ENCODE peak calls at places on chromosomes 13 and 19, in ten cellular contexts. A, K, W, H, L, D, G, J, P and C are unnamed samples.

GRCh38 chr19:49133621-49134454 is 14.5 kb downstream of the PPFIA3 start:
- DNase-seq in A (peak), K (peak), W (no peak), H (no peak), L (peak), D (peak), G (peak), J (no peak), P (no peak), C (no peak)

GRCh38 chr19:11662278-11662677 is 65.0 kb downstream of the ZNF627 start:
- DNase-seq in A (no peak), K (no peak), W (no peak), H (no peak), L (no peak), D (no peak), G (no peak), J (no peak), P (no peak), C (no peak)

GRCh38 chr13:19634129-19634740 is 776 bp downstream of the MPHOSPH8 start:
- DNase-seq in A (peak), K (peak), W (no peak), H (no peak), L (peak), D (peak), G (no peak), J (peak), P (no peak), C (peak)

GRCh38 chr19:12834418-12834943 is at the start of gene RTBDN:
- DNase-seq in A (no peak), K (no peak), W (no peak), H (no peak), L (no peak), D (no peak), G (no peak), J (no peak), P (no peak), C (no peak)

GRCh38 chr13:62643007-62643483 is 1227.4 kb upstream of the PCDH20 start:
- DNase-seq in A (peak), K (peak), W (peak), H (no peak), L (no peak), D (no peak), G (no peak), J (no peak), P (no peak), C (peak)

GRCh38 chr13:54185785-54186184 is 1157.2 kb downstream of the OLFM4 start:
- DNase-seq in A (no peak), K (no peak), W (no peak), H (no peak), L (no peak), D (no peak), G (no peak), J (no peak), P (no peak), C (no peak)

GRCh38 chr19:10852098-10852800 is 4.0 kb downstream of the C19orf38 start:
- DNase-seq in A (peak), K (peak), W (no peak), H (no peak), L (no peak), D (peak), G (no peak), J (no peak), P (no peak), C (peak)

GRCh38 chr13:52599853-52600603 is 42.2 kb upstream of the HNRNPA1L2 start:
- DNase-seq in A (peak), K (no peak), W (peak), H (peak), L (peak), D (peak), G (peak), J (no peak), P (no peak), C (no peak)

GRCh38 chr13:93079294-93079693 is 147.3 kb upstream of the GPC6 start:
- DNase-seq in A (peak), K (peak), W (no peak), H (peak), L (no peak), D (peak), G (no peak), J (no peak), P (no peak), C (peak)

GRCh38 chr19:13646758-13647157 is 117.6 kb upstream of the MRI1 start:
- DNase-seq in A (no peak), K (no peak), W (no peak), H (no peak), L (no peak), D (no peak), G (no peak), J (no peak), P (no peak), C (no peak)

GRCh38 chr13:47256618-47257017 is 359.8 kb upstream of the HTR2A start:
- DNase-seq in A (peak), K (peak), W (no peak), H (no peak), L (no peak), D (peak), G (no peak), J (no peak), P (no peak), C (peak)

GRCh38 chr13:71879129-71879535 is 12.1 kb upstream of the DACH1 start:
- DNase-seq in A (peak), K (peak), W (peak), H (peak), L (no peak), D (peak), G (no peak), J (no peak), P (no peak), C (peak)

GRCh38 chr13:91314888-91315287 is 32.6 kb upstream of the MIR17HG start:
- DNase-seq in A (no peak), K (no peak), W (no peak), H (no peak), L (no peak), D (no peak), G (no peak), J (no peak), P (no peak), C (no peak)

GRCh38 chr13:37869756-37870488 is at the start of gene TRPC4:
- DNase-seq in A (peak), K (peak), W (no peak), H (peak), L (peak), D (peak), G (peak), J (no peak), P (no peak), C (peak)

GRCh38 chr19:13634658-13635057 is 128.4 kb upstream of the CACNA1A start:
- DNase-seq in A (no peak), K (no peak), W (no peak), H (no peak), L (no peak), D (no peak), G (no peak), J (no peak), P (no peak), C (no peak)

GRCh38 chr13:107208889-107209288 is 641.0 kb upstream of the ARGLU1 start:
- DNase-seq in A (no peak), K (no peak), W (no peak), H (no peak), L (no peak), D (no peak), G (no peak), J (no peak), P (no peak), C (no peak)

GRCh38 chr13:67619346-67619745 is 389.2 kb upstream of the PCDH9 start:
- DNase-seq in A (peak), K (peak), W (no peak), H (no peak), L (no peak), D (no peak), G (no peak), J (no peak), P (no peak), C (peak)

GRCh38 chr19:29785955-29786589 is 25.7 kb upstream of the CCNE1 start:
- DNase-seq in A (no peak), K (no peak), W (peak), H (no peak), L (no peak), D (no peak), G (no peak), J (no peak), P (no peak), C (no peak)

GRCh38 chr19:19668230-19669012 is at the start of gene ZNF101:
- DNase-seq in A (peak), K (peak), W (peak), H (peak), L (peak), D (peak), G (peak), J (peak), P (peak), C (peak)

GRCh38 chr19:14091086-14091884 is 734 bp upstream of the SAMD1 start:
- DNase-seq in A (peak), K (peak), W (peak), H (peak), L (peak), D (peak), G (no peak), J (peak), P (no peak), C (peak)

GRCh38 chr13:55497486-55497885 is 1643.2 kb upstream of the PRR20A start:
- DNase-seq in A (no peak), K (no peak), W (no peak), H (no peak), L (no peak), D (no peak), G (no peak), J (no peak), P (no peak), C (no peak)

GRCh38 chr13:79457948-79458347 is 23.0 kb upstream of the NDFIP2 start:
- DNase-seq in A (peak), K (peak), W (no peak), H (no peak), L (no peak), D (peak), G (no peak), J (no peak), P (no peak), C (peak)

GRCh38 chr13:108595416-108596257 is 33.8 kb upstream of the MYO16 start:
- DNase-seq in A (peak), K (no peak), W (peak), H (no peak), L (no peak), D (no peak), G (no peak), J (no peak), P (no peak), C (no peak)

GRCh38 chr13:40187324-40187795 is 479.1 kb downstream of the FOXO1 start:
- DNase-seq in A (no peak), K (no peak), W (no peak), H (no peak), L (no peak), D (no peak), G (no peak), J (no peak), P (no peak), C (no peak)

GRCh38 chr19:45782162-45782623 is at the start of gene DMPK:
- DNase-seq in A (no peak), K (no peak), W (no peak), H (no peak), L (no peak), D (peak), G (peak), J (no peak), P (no peak), C (peak)
- H3K4me3 ChIP-seq in A (peak), K (peak), W (no peak), H (no peak), L (peak), D (peak), G (peak), J (peak), P (peak), C (peak)

DNA sequence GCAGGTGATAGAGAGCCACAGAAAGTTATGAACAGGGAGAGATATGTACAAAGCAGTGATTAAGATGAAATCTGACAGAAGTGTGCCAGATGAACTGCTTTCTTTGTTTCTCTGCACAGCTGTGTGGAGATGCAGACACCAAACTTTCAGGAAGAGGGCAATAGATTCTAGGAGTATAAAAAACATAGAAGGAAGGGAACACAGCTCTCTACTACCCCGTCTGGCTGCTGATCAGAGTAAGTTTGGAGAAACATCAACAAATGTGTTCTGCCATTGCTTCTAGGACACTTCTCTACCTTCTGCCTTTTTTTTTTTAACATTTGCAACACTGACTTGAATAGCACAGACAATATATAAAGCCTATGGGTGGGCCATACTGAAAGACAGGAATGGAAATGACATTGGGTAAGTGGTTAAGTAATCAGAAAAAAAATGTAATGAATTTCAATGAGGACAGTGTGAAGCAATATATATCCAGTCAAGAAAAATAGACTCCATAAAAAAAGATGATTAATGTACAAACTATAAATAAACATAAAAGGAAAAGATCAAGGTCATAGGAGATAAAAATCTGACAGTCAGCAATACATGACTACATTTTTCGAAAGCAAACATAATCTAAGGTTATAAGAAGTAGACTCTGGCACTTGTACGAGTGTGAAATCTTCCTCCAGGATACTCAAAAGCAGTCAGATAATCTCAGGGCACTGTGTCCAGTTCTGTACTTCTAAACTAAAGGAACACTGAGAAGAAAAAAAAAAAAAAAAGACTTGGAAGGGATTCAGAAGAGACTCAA is 21.4 kb downstream of the NUFIP1 start:
- DNase-seq in A (peak), K (peak), W (no peak), H (no peak), L (no peak), D (peak), G (no peak), J (no peak), P (no peak), C (no peak)
- TF ChIP-seq CTCF in A (peak), K (peak), W (no peak), H (no peak), L (no peak), D (peak), G (no peak), J (no peak), P (peak), C (peak)

GRCh38 chr19:38898788-38899446 is 501 bp downstream of the SIRT2 start:
- DNase-seq in A (peak), K (peak), W (peak), H (no peak), L (no peak), D (peak), G (no peak), J (peak), P (no peak), C (peak)
- H3K4me3 ChIP-seq in A (peak), K (peak), W (peak), H (peak), L (peak), D (peak), G (peak), J (peak), P (peak), C (peak)

DNA sequence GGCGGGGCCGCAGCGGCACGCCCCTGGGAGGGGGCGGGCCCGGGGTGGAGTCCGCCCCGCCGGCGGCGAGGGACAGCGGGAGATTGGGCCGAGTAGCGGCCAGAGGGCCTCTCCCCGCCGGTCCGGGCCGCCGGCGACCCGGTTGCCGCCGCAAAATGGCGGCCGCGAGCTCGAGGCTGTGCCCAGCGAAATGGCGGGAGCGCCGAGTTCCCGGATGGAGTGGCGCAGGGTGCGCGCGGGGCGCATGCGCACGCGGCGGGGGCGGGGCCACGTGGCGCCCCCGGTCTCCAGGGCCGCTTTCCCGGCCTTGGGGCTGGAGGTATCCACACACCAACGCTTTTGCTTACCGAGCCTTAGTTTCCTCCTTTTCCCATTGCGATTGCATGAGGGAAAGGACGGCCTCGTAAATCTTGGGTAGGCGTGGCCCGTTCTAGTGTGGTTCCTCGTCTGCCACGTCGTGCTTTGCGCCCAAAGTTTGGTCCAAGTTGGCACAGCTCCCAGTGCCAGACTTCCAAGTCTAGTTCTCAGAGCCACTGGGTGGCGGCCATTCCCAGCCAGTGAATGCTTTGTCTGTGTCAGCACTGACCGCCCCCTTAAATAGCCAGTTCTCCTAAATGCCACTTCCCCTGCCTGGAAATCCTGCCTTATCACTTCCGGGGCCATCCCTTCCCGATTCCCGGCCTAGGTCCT is 491 bp downstream of the CIRBP start:
- DNase-seq in A (peak), K (peak), W (peak), H (peak), L (peak), D (peak), G (peak), J (peak), P (no peak), C (peak)
- TF ChIP-seq CTCF in A (peak), K (peak), W (no peak), H (peak), L (no peak), D (no peak), G (no peak), J (peak), P (no peak), C (no peak)

GRCh38 chr19:28633223-28634030 is 579.5 kb downstream of the UQCRFS1 start:
- DNase-seq in A (peak), K (peak), W (peak), H (peak), L (peak), D (peak), G (peak), J (no peak), P (no peak), C (peak)

GRCh38 chr19:28632357-28633076 is 580.4 kb downstream of the UQCRFS1 start:
- DNase-seq in A (no peak), K (no peak), W (peak), H (no peak), L (no peak), D (no peak), G (no peak), J (no peak), P (no peak), C (no peak)

GRCh38 chr19:28631931-28632330 is 581.0 kb downstream of the UQCRFS1 start:
- DNase-seq in A (no peak), K (no peak), W (no peak), H (no peak), L (no peak), D (no peak), G (no peak), J (no peak), P (no peak), C (no peak)

GRCh38 chr19:28627669-28628068 is 585.3 kb downstream of the UQCRFS1 start:
- DNase-seq in A (no peak), K (no peak), W (no peak), H (no peak), L (no peak), D (no peak), G (no peak), J (no peak), P (no peak), C (no peak)
- H3K4me3 ChIP-seq in A (no peak), K (no peak), W (no peak), H (no peak), L (no peak), D (no peak), G (no peak), J (no peak), P (no peak), C (no peak)

GRCh38 chr19:7076151-7076550 is 6.6 kb downstream of the ZNF557 start:
- DNase-seq in A (no peak), K (no peak), W (no peak), H (no peak), L (no peak), D (no peak), G (no peak), J (no peak), P (no peak), C (no peak)

GRCh38 chr19:7078007-7078406 is 8.5 kb downstream of the ZNF557 start:
- DNase-seq in A (no peak), K (no peak), W (no peak), H (no peak), L (no peak), D (no peak), G (no peak), J (no peak), P (no peak), C (no peak)

GRCh38 chr19:7072541-7072940 is 3.0 kb downstream of the ZNF557 start:
- DNase-seq in A (no peak), K (no peak), W (no peak), H (no peak), L (no peak), D (no peak), G (no peak), J (no peak), P (no peak), C (no peak)

GRCh38 chr19:7069904-7070226 is 362 bp downstream of the ZNF557 start:
- DNase-seq in A (peak), K (no peak), W (no peak), H (no peak), L (no peak), D (peak), G (no peak), J (no peak), P (no peak), C (peak)

GRCh38 chr19:7074705-7075282 is 5.3 kb downstream of the ZNF557 start:
- DNase-seq in A (no peak), K (no peak), W (no peak), H (no peak), L (no peak), D (no peak), G (no peak), J (no peak), P (no peak), C (no peak)
- TF ChIP-seq CTCF in A (no peak), K (no peak), W (no peak), H (no peak), L (no peak), D (no peak), G (no peak), J (no peak), P (no peak), C (no peak)

GRCh38 chr13:32624441-32624840 is 38.2 kb downstream of the PDS5B start:
- DNase-seq in A (peak), K (no peak), W (no peak), H (no peak), L (no peak), D (no peak), G (no peak), J (no peak), P (no peak), C (no peak)

GRCh38 chr13:32627793-32628192 is 41.5 kb downstream of the PDS5B start:
- DNase-seq in A (no peak), K (no peak), W (no peak), H (no peak), L (no peak), D (no peak), G (no peak), J (no peak), P (no peak), C (no peak)

GRCh38 chr13:32617112-32617511 is 30.9 kb downstream of the PDS5B start:
- DNase-seq in A (no peak), K (no peak), W (no peak), H (no peak), L (no peak), D (no peak), G (no peak), J (no peak), P (no peak), C (no peak)

GRCh38 chr13:32622827-32623226 is 36.6 kb downstream of the PDS5B start:
- DNase-seq in A (no peak), K (no peak), W (no peak), H (no peak), L (no peak), D (no peak), G (no peak), J (no peak), P (no peak), C (no peak)
- H3K4me3 ChIP-seq in A (no peak), K (no peak), W (no peak), H (no peak), L (no peak), D (no peak), G (no peak), J (no peak), P (no peak), C (no peak)

GRCh38 chr19:41753159-41753558 is 2.2 kb upstream of the CEACAM6 start:
- DNase-seq in A (peak), K (peak), W (peak), H (peak), L (peak), D (peak), G (peak), J (peak), P (no peak), C (peak)
- TF ChIP-seq CTCF in A (peak), K (peak), W (peak), H (peak), L (peak), D (peak), G (peak), J (peak), P (peak), C (peak)

DNA sequence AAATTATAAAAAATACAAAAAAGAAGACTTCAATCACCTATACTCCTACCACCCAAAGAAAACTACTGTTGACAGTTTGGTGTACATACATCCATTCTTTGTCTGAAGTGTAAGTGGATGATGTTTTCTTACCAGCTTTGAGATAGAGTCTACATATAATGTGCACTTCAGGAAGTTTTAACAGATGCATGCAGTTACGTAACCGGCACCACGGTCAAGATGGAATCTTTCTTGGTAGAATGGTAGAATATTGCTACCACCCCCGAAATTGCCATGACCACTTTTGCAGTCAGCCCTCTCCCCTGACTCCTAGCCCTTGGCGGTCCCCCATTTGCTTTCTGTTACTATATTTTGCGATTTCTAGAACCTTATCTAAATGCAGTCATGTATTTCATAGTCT is 1.4 kb downstream of the CUL4A start:
- DNase-seq in A (no peak), K (no peak), W (no peak), H (no peak), L (no peak), D (no peak), G (no peak), J (no peak), P (no peak), C (no peak)
- H3K4me3 ChIP-seq in A (peak), K (peak), W (peak), H (peak), L (no peak), D (no peak), G (peak), J (no peak), P (no peak), C (peak)

GRCh38 chr19:47608074-47608907 is 643 bp upstream of the BICRA start:
- DNase-seq in A (peak), K (peak), W (peak), H (peak), L (peak), D (peak), G (peak), J (peak), P (peak), C (peak)
- TF ChIP-seq CTCF in A (peak), K (peak), W (peak), H (no peak), L (peak), D (peak), G (peak), J (peak), P (peak), C (peak)